ENCODE peak calls at places on chromosomes 4 and X, in nine cellular contexts. One of them, this sample, is unnamed.

GRCh38 chrX:71998836-71999509 is 88.3 kb downstream of the NHSL2 start:
- DNase-seq in stomach: peak
- DNase-seq in lower leg skin: no peak
- DNase-seq in breast epithelium: no peak
- DNase-seq in tibial nerve: no peak
- DNase-seq in upper lobe of left lung: no peak
- DNase-seq in heart left ventricle: no peak
- DNase-seq in body of pancreas: peak
- DNase-seq in A549: peak
- DNase-seq in this sample: no peak

GRCh38 chr4:59945277-59945676 is 1254.8 kb upstream of the ADGRL3 start:
- DNase-seq in tibial nerve: no peak
- DNase-seq in body of pancreas: no peak
- DNase-seq in heart left ventricle: no peak
- DNase-seq in A549: no peak
- DNase-seq in lower leg skin: no peak
- DNase-seq in stomach: no peak
- DNase-seq in breast epithelium: no peak
- DNase-seq in upper lobe of left lung: no peak
- DNase-seq in this sample: no peak

GRCh38 chr4:20760053-20760452 is 59.8 kb downstream of the PACRGL start:
- DNase-seq in stomach: no peak
- DNase-seq in A549: no peak
- DNase-seq in tibial nerve: no peak
- DNase-seq in body of pancreas: no peak
- DNase-seq in upper lobe of left lung: no peak
- DNase-seq in heart left ventricle: no peak
- DNase-seq in breast epithelium: no peak
- DNase-seq in lower leg skin: no peak
- DNase-seq in this sample: no peak

GRCh38 chr4:81807927-81808672 is 336.4 kb upstream of the RASGEF1B start:
- DNase-seq in upper lobe of left lung: no peak
- DNase-seq in A549: no peak
- DNase-seq in breast epithelium: no peak
- DNase-seq in stomach: peak
- DNase-seq in heart left ventricle: no peak
- DNase-seq in body of pancreas: no peak
- DNase-seq in lower leg skin: no peak
- DNase-seq in tibial nerve: no peak
- DNase-seq in this sample: no peak

GRCh38 chrX:113392355-113392754 is 551.7 kb upstream of the AMOT start:
- DNase-seq in tibial nerve: no peak
- DNase-seq in A549: no peak
- DNase-seq in breast epithelium: no peak
- DNase-seq in lower leg skin: no peak
- DNase-seq in body of pancreas: no peak
- DNase-seq in heart left ventricle: no peak
- DNase-seq in stomach: no peak
- DNase-seq in upper lobe of left lung: no peak
- DNase-seq in this sample: no peak

GRCh38 chrX:151776113-151776790 is 41.7 kb downstream of the CNGA2 start:
- DNase-seq in upper lobe of left lung: no peak
- DNase-seq in heart left ventricle: peak
- DNase-seq in breast epithelium: no peak
- DNase-seq in A549: no peak
- DNase-seq in lower leg skin: no peak
- DNase-seq in tibial nerve: no peak
- DNase-seq in body of pancreas: no peak
- DNase-seq in stomach: no peak
- DNase-seq in this sample: no peak

GRCh38 chr4:140256941-140257340 is 103.0 kb upstream of the MAML3 start:
- DNase-seq in upper lobe of left lung: no peak
- DNase-seq in lower leg skin: no peak
- DNase-seq in A549: no peak
- DNase-seq in stomach: no peak
- DNase-seq in heart left ventricle: no peak
- DNase-seq in body of pancreas: no peak
- DNase-seq in tibial nerve: no peak
- DNase-seq in breast epithelium: no peak
- DNase-seq in this sample: no peak

GRCh38 chr4:152348670-152349069 is 187.2 kb downstream of the FBXW7 start:
- DNase-seq in breast epithelium: no peak
- DNase-seq in heart left ventricle: no peak
- DNase-seq in A549: no peak
- DNase-seq in upper lobe of left lung: no peak
- DNase-seq in body of pancreas: no peak
- DNase-seq in tibial nerve: no peak
- DNase-seq in stomach: no peak
- DNase-seq in lower leg skin: no peak
- DNase-seq in this sample: no peak

GRCh38 chrX:153880440-153880815 is 5.5 kb downstream of the L1CAM start:
- DNase-seq in body of pancreas: no peak
- DNase-seq in upper lobe of left lung: no peak
- DNase-seq in heart left ventricle: no peak
- DNase-seq in stomach: no peak
- DNase-seq in A549: no peak
- DNase-seq in breast epithelium: no peak
- DNase-seq in tibial nerve: no peak
- DNase-seq in lower leg skin: no peak
- DNase-seq in this sample: no peak

GRCh38 chr4:182089326-182089725 is 153.9 kb upstream of the TENM3 start:
- DNase-seq in upper lobe of left lung: no peak
- DNase-seq in heart left ventricle: no peak
- DNase-seq in breast epithelium: no peak
- DNase-seq in A549: no peak
- DNase-seq in lower leg skin: no peak
- DNase-seq in body of pancreas: peak
- DNase-seq in stomach: no peak
- DNase-seq in tibial nerve: no peak
- DNase-seq in this sample: no peak

GRCh38 chr4:77040856-77041576 is 34.8 kb downstream of the CCNI start:
- DNase-seq in heart left ventricle: no peak
- DNase-seq in upper lobe of left lung: no peak
- DNase-seq in breast epithelium: no peak
- DNase-seq in A549: no peak
- DNase-seq in lower leg skin: no peak
- DNase-seq in stomach: no peak
- DNase-seq in tibial nerve: no peak
- DNase-seq in body of pancreas: no peak
- DNase-seq in this sample: no peak

GRCh38 chr4:7275067-7275466 is 82.7 kb downstream of the SORCS2 start:
- DNase-seq in body of pancreas: no peak
- DNase-seq in upper lobe of left lung: no peak
- DNase-seq in tibial nerve: no peak
- DNase-seq in stomach: no peak
- DNase-seq in heart left ventricle: no peak
- DNase-seq in lower leg skin: no peak
- DNase-seq in A549: no peak
- DNase-seq in breast epithelium: no peak
- DNase-seq in this sample: no peak

GRCh38 chr4:5409980-5410618 is 298.3 kb downstream of the EVC2 start:
- DNase-seq in tibial nerve: no peak
- DNase-seq in body of pancreas: no peak
- DNase-seq in lower leg skin: no peak
- DNase-seq in heart left ventricle: no peak
- DNase-seq in breast epithelium: no peak
- DNase-seq in stomach: no peak
- DNase-seq in upper lobe of left lung: no peak
- DNase-seq in A549: no peak
- DNase-seq in this sample: no peak

GRCh38 chr4:65791807-65792308 is 121.6 kb upstream of the EPHA5 start:
- DNase-seq in breast epithelium: no peak
- DNase-seq in A549: no peak
- DNase-seq in upper lobe of left lung: no peak
- DNase-seq in tibial nerve: no peak
- DNase-seq in stomach: no peak
- DNase-seq in body of pancreas: no peak
- DNase-seq in heart left ventricle: no peak
- DNase-seq in lower leg skin: no peak
- DNase-seq in this sample: no peak

GRCh38 chrX:103628386-103629290 is at the start of gene TCEAL1:
- DNase-seq in heart left ventricle: peak
- DNase-seq in upper lobe of left lung: peak
- DNase-seq in body of pancreas: peak
- DNase-seq in A549: no peak
- DNase-seq in stomach: peak
- DNase-seq in lower leg skin: peak
- DNase-seq in tibial nerve: peak
- DNase-seq in breast epithelium: peak
- DNase-seq in this sample: peak

GRCh38 chrX:20378291-20378920 is 111.7 kb upstream of the RPS6KA3 start:
- DNase-seq in body of pancreas: peak
- DNase-seq in breast epithelium: no peak
- DNase-seq in tibial nerve: no peak
- DNase-seq in stomach: no peak
- DNase-seq in heart left ventricle: no peak
- DNase-seq in lower leg skin: no peak
- DNase-seq in A549: peak
- DNase-seq in upper lobe of left lung: no peak
- DNase-seq in this sample: no peak

GRCh38 chr4:159010563-159011260 is 92.2 kb upstream of the RAPGEF2 start:
- DNase-seq in lower leg skin: peak
- DNase-seq in body of pancreas: peak
- DNase-seq in heart left ventricle: peak
- DNase-seq in breast epithelium: peak
- DNase-seq in upper lobe of left lung: peak
- DNase-seq in stomach: peak
- DNase-seq in A549: no peak
- DNase-seq in tibial nerve: peak
- DNase-seq in this sample: peak

GRCh38 chrX:76433219-76433618 is 5.7 kb downstream of the MAGEE1 start:
- DNase-seq in stomach: no peak
- DNase-seq in A549: no peak
- DNase-seq in body of pancreas: no peak
- DNase-seq in upper lobe of left lung: no peak
- DNase-seq in lower leg skin: no peak
- DNase-seq in heart left ventricle: no peak
- DNase-seq in tibial nerve: no peak
- DNase-seq in breast epithelium: no peak
- DNase-seq in this sample: no peak

DNA sequence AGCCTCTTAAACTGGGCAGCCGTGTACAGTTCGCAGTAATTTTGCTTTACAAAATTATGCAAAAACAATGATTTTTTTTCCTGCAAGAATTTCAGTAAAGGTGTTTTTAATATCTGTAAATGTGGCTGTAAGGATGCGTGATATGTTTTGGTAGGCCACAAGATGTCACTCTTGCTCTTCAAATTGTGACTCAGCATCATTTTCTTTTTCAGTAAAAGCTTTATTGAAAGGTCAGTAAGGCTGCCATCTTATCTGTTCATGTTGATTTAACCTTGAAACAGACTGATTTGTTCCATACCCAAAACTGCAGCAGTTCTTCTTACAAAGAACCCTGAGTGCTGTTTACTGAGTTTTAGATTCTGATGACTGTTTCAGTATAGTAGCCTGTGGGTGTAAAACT is 39.9 kb downstream of the TXLNG start:
- DNase-seq in upper lobe of left lung: no peak
- DNase-seq in heart left ventricle: no peak
- DNase-seq in breast epithelium: no peak
- DNase-seq in body of pancreas: no peak
- DNase-seq in tibial nerve: no peak
- DNase-seq in stomach: no peak
- DNase-seq in lower leg skin: no peak
- DNase-seq in A549: peak
- DNase-seq in this sample: no peak
- TF ChIP-seq CTCF in upper lobe of left lung: peak
- TF ChIP-seq CTCF in heart left ventricle: peak
- TF ChIP-seq CTCF in breast epithelium: no peak
- TF ChIP-seq CTCF in body of pancreas: peak
- TF ChIP-seq CTCF in tibial nerve: peak
- TF ChIP-seq CTCF in stomach: no peak
- TF ChIP-seq CTCF in lower leg skin: no peak
- TF ChIP-seq CTCF in A549: peak
- TF ChIP-seq CTCF in this sample: peak

GRCh38 chrX:142204522-142205433 is at the start of gene MAGEC2:
- DNase-seq in tibial nerve: no peak
- DNase-seq in heart left ventricle: no peak
- DNase-seq in stomach: no peak
- DNase-seq in upper lobe of left lung: no peak
- DNase-seq in breast epithelium: no peak
- DNase-seq in A549: no peak
- DNase-seq in lower leg skin: no peak
- DNase-seq in body of pancreas: no peak
- DNase-seq in this sample: no peak
- TF ChIP-seq POLR2A in tibial nerve: no peak
- TF ChIP-seq POLR2A in heart left ventricle: no peak
- TF ChIP-seq POLR2A in stomach: no peak
- TF ChIP-seq POLR2A in upper lobe of left lung: no peak
- TF ChIP-seq POLR2A in breast epithelium: no peak
- TF ChIP-seq POLR2A in A549: no peak
- TF ChIP-seq POLR2A in lower leg skin: no peak
- TF ChIP-seq POLR2A in body of pancreas: no peak
- TF ChIP-seq POLR2A in this sample: no peak

DNA sequence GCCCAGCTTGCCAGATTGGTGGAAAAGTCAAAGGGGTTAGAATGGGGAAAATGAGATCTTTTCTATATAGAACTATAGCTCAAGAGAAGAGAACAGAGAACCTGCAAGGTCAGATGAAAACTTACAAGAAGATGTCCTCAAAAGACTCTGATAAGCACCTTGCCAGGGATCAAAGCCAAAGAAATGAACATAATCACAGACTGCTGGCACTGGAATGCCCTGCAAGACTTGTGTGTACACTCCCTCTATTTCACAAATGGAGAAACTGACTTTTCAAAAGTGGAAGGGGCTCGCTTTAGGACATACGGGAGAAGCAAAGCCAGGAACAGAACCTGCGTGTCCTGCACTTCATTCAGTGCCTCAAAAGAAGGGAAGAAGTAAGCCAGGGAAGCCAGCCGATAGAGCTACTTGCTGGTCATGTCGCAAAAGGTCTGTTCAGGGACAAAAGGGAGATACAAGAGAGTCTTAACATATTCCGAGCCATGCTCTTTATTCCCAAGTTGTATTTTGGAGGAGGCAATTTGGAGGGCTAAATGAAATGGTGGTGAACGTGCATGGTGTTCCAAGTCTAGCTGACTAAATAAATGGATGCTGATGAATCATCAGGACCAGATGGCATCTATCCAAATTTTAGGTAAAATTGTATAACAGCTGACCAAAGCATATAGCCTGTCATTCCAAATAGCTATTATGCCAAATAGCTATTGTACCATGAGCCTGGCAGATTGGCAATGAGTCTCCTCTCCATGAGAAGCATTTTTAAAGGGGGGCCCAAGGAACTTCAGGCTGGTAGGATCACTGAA is 175.6 kb upstream of the GPC4 start:
- DNase-seq in breast epithelium: no peak
- DNase-seq in lower leg skin: no peak
- DNase-seq in heart left ventricle: no peak
- DNase-seq in stomach: no peak
- DNase-seq in upper lobe of left lung: no peak
- DNase-seq in tibial nerve: no peak
- DNase-seq in A549: no peak
- DNase-seq in body of pancreas: peak
- DNase-seq in this sample: no peak
- TF ChIP-seq CTCF in breast epithelium: no peak
- TF ChIP-seq CTCF in lower leg skin: no peak
- TF ChIP-seq CTCF in heart left ventricle: no peak
- TF ChIP-seq CTCF in stomach: no peak
- TF ChIP-seq CTCF in upper lobe of left lung: no peak
- TF ChIP-seq CTCF in tibial nerve: no peak
- TF ChIP-seq CTCF in A549: no peak
- TF ChIP-seq CTCF in body of pancreas: no peak
- TF ChIP-seq CTCF in this sample: no peak

GRCh38 chr4:881709-882108 is 50.4 kb downstream of the GAK start:
- DNase-seq in tibial nerve: no peak
- DNase-seq in A549: no peak
- DNase-seq in body of pancreas: no peak
- DNase-seq in upper lobe of left lung: no peak
- DNase-seq in lower leg skin: no peak
- DNase-seq in breast epithelium: no peak
- DNase-seq in stomach: no peak
- DNase-seq in heart left ventricle: no peak
- DNase-seq in this sample: no peak
- TF ChIP-seq POLR2A in tibial nerve: no peak
- TF ChIP-seq POLR2A in A549: no peak
- TF ChIP-seq POLR2A in body of pancreas: no peak
- TF ChIP-seq POLR2A in upper lobe of left lung: no peak
- TF ChIP-seq POLR2A in lower leg skin: no peak
- TF ChIP-seq POLR2A in breast epithelium: no peak
- TF ChIP-seq POLR2A in stomach: no peak
- TF ChIP-seq POLR2A in heart left ventricle: no peak
- TF ChIP-seq POLR2A in this sample: no peak

This sample was measured in prostate gland.